ENCODE peak calls at places on chromosomes 2 and 18, in five cellular contexts. Z, B, F, V and Y are unnamed samples.

GRCh38 chr2:10610213-10610892 is 79.4 kb downstream of the NOL10 start:
- DNase-seq in Z (no peak), B (no peak), F (no peak), V (no peak), Y (no peak)

GRCh38 chr2:31075936-31076590 is 62.2 kb downstream of the GALNT14 start:
- DNase-seq in Z (no peak), B (no peak), F (no peak), V (no peak), Y (no peak)

GRCh38 chr2:179981085-179981484 is 26.0 kb downstream of the CWC22 start:
- DNase-seq in Z (no peak), B (no peak), F (no peak), V (no peak), Y (no peak)

GRCh38 chr2:119545754-119546445 is 1.7 kb downstream of the CFAP221 start:
- DNase-seq in Z (no peak), B (no peak), F (no peak), V (no peak), Y (no peak)

GRCh38 chr2:159995038-159995437 is 67.4 kb downstream of the PLA2R1 start:
- DNase-seq in Z (no peak), B (no peak), F (no peak), V (no peak), Y (no peak)

GRCh38 chr2:231786917-231787292 is 660 bp downstream of the COPS7B start:
- DNase-seq in Z (no peak), B (no peak), F (no peak), V (no peak), Y (no peak)

GRCh38 chr2:206263959-206264603 is 10.4 kb upstream of the ZDBF2 start:
- DNase-seq in Z (no peak), B (no peak), F (no peak), V (no peak), Y (no peak)

GRCh38 chr2:215059724-215060123 is 78.7 kb downstream of the ABCA12 start:
- DNase-seq in Z (no peak), B (no peak), F (no peak), V (no peak), Y (no peak)

GRCh38 chr2:98664323-98664722 is 55.9 kb downstream of the UNC50 start:
- DNase-seq in Z (no peak), B (no peak), F (no peak), V (no peak), Y (no peak)

GRCh38 chr18:6624729-6625308 is 104.7 kb upstream of the ARHGAP28 start:
- DNase-seq in Z (no peak), B (no peak), F (no peak), V (no peak), Y (no peak)

GRCh38 chr2:31197166-31197565 is 20.1 kb downstream of the CAPN14 start:
- DNase-seq in Z (no peak), B (no peak), F (no peak), V (no peak), Y (peak; percentile 14)

GRCh38 chr2:127954857-127955256 is 69.1 kb upstream of the AMMECR1L start:
- DNase-seq in Z (no peak), B (no peak), F (no peak), V (no peak), Y (no peak)

GRCh38 chr18:70289351-70290330 is 796 bp downstream of the SOCS6 start:
- DNase-seq in Z (no peak), B (no peak), F (peak; percentile 51), V (no peak), Y (no peak)

GRCh38 chr2:218569661-218570500 is 1.2 kb downstream of the CNOT9 start:
- DNase-seq in Z (no peak), B (peak; percentile 34), F (peak; percentile 7), V (no peak), Y (no peak)

GRCh38 chr2:5981241-5982055 is 289.3 kb downstream of the SOX11 start:
- DNase-seq in Z (no peak), B (no peak), F (no peak), V (no peak), Y (peak; percentile 57)

GRCh38 chr2:95077893-95078603 is 43.6 kb downstream of the MRPS5 start:
- DNase-seq in Z (no peak), B (no peak), F (no peak), V (no peak), Y (no peak)

GRCh38 chr18:41873730-41874129 is 81.3 kb upstream of the PIK3C3 start:
- DNase-seq in Z (no peak), B (no peak), F (no peak), V (no peak), Y (no peak)

GRCh38 chr2:95525294-95526035 is 40.9 kb upstream of the TRIM43B start:
- DNase-seq in Z (no peak), B (no peak), F (no peak), V (no peak), Y (no peak)

GRCh38 chr18:32091724-32092421 is at the start of gene RNF138:
- DNase-seq in Z (peak; percentile 71), B (peak; percentile 59), F (peak; percentile 89), V (peak; percentile 42), Y (peak; percentile 86)

GRCh38 chr2:20494246-20494645 is 47.4 kb downstream of the RHOB start:
- DNase-seq in Z (no peak), B (no peak), F (no peak), V (no peak), Y (no peak)

GRCh38 chr2:241797441-241798080 is 11.4 kb upstream of the NEU4 start:
- DNase-seq in Z (no peak), B (no peak), F (no peak), V (no peak), Y (no peak)

GRCh38 chr18:44742741-44743311 is 62.1 kb downstream of the SETBP1 start:
- DNase-seq in Z (no peak), B (no peak), F (no peak), V (no peak), Y (no peak)

GRCh38 chr2:587371-587960 is 89.7 kb downstream of the TMEM18 start:
- DNase-seq in Z (no peak), B (no peak), F (no peak), V (no peak), Y (no peak)

DNA sequence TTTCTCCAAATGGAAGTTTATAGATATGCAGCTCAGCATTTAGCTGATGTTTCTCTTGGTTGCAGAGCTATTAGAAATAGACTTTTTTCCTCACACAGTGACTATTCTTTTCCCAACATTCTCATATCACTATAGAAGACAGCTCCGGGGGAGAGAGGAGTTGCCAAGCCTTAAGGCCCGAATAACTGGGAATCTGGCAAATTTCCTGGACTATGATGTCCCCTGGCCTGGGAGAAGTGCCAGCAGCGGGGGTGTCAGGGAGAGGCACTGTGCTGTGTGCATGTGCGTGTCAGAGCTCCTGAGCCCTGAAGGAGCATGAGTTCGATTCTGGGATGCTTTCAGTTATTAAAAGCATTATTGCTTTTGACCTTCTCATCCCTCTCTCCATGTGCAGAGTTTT is 311.0 kb downstream of the PRKCE start:
- DNase-seq in Z (no peak), B (no peak), F (no peak), V (no peak), Y (no peak)
- TF ChIP-seq HDAC2 in Z (no peak), B (no peak), F (no peak), V (no peak), Y (no peak)

GRCh38 chr2:26716340-26716739 is 23.8 kb downstream of the KCNK3 start:
- DNase-seq in Z (no peak), B (no peak), F (no peak), V (no peak), Y (no peak)
- TF ChIP-seq HDAC2 in Z (no peak), B (no peak), F (no peak), V (no peak), Y (no peak)

GRCh38 chr2:233699424-233700027 is 6.8 kb downstream of the UGT1A6 start:
- DNase-seq in Z (no peak), B (no peak), F (no peak), V (no peak), Y (no peak)
- TF ChIP-seq HDAC2 in Z (no peak), B (no peak), F (no peak), V (no peak), Y (no peak)

GRCh38 chr2:50512397-50512796 is 519.5 kb downstream of the NRXN1 start:
- DNase-seq in Z (no peak), B (no peak), F (no peak), V (no peak), Y (no peak)

GRCh38 chr2:50509852-50510251 is 522.1 kb downstream of the NRXN1 start:
- DNase-seq in Z (no peak), B (no peak), F (no peak), V (no peak), Y (no peak)

GRCh38 chr2:50515638-50516037 is 516.3 kb downstream of the NRXN1 start:
- DNase-seq in Z (no peak), B (no peak), F (no peak), V (no peak), Y (no peak)

GRCh38 chr2:50514881-50515280 is 517.1 kb downstream of the NRXN1 start:
- DNase-seq in Z (no peak), B (no peak), F (no peak), V (no peak), Y (peak; percentile 19)

DNA sequence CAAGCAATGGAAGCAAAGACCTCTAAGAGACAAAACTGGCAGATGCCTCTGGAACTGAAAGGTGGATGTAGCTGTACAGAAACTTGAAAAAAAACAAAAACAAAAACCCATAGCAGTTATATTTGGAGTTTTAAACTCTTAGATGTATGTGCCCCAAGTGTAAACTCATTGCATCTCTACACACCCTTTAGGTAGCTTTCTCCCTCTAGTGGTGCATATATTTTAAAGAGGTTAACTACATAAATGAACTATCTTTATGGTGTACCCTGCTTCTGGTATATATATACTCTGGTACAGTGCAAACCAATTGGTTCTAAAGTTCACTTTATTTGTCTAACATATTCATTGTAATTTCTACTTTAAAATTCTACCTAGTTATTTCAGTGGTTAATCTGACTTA is 518.2 kb downstream of the NRXN1 start:
- DNase-seq in Z (no peak), B (no peak), F (no peak), V (no peak), Y (no peak)
- TF ChIP-seq HDAC2 in Z (no peak), B (no peak), F (no peak), V (no peak), Y (no peak)

GRCh38 chr18:13147146-13147545 is 71.4 kb upstream of the LDLRAD4 start:
- DNase-seq in Z (no peak), B (peak; percentile 47), F (no peak), V (no peak), Y (no peak)
- TF ChIP-seq HDAC2 in Z (no peak), B (no peak), F (no peak), V (no peak), Y (no peak)

GRCh38 chr2:9359463-9359862 is 63.9 kb downstream of the ITGB1BP1 start:
- DNase-seq in Z (no peak), B (no peak), F (no peak), V (no peak), Y (no peak)
- TF ChIP-seq HDAC2 in Z (no peak), B (no peak), F (no peak), V (no peak), Y (no peak)

DNA sequence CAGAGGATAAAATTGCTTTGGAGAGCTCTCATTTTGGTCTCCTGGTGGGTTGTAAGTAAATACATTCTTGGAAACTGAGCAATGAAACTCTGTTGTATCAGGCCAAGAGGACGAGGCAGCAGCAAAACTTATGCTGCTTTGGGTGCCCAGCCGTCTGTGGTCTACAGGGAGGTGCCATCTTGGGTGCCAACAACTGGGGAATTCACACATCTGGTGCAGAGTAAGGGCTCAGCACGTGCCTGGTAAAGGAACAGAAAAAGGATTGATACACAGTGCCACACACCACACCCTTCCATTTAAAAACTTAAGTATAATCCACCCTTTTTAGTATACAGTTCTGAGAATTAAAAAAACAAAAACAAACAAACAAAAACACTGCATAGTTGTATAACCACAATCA is 221.9 kb downstream of the TSN start:
- DNase-seq in Z (no peak), B (no peak), F (no peak), V (no peak), Y (no peak)
- TF ChIP-seq HDAC2 in Z (no peak), B (no peak), F (no peak), V (no peak), Y (no peak)